ENCODE peak calls at places on chromosomes 11 and 22, in five cellular contexts. One of them, this sample, is unnamed.

GRCh38 chr22:41288245-41288946 is 2.4 kb upstream of the RANGAP1 start:
- DNase-seq in pancreas: peak; percentile 62
- DNase-seq in sigmoid colon: peak; percentile 69
- DNase-seq in fibroblast of pulmonary artery: peak; percentile 71
- DNase-seq in AG04450: peak; percentile 59
- DNase-seq in this sample: peak; percentile 79

GRCh38 chr11:75554258-75555022 is 7.6 kb upstream of the SERPINH1 start:
- DNase-seq in pancreas: peak; percentile 61
- DNase-seq in sigmoid colon: peak; percentile 99
- DNase-seq in fibroblast of pulmonary artery: peak; percentile 100
- DNase-seq in AG04450: peak; percentile 100
- DNase-seq in this sample: no peak

GRCh38 chr22:49668402-49668801 is 159.3 kb downstream of the BRD1 start:
- DNase-seq in pancreas: no peak
- DNase-seq in sigmoid colon: peak; percentile 57
- DNase-seq in fibroblast of pulmonary artery: no peak
- DNase-seq in AG04450: no peak
- DNase-seq in this sample: no peak

GRCh38 chr11:47186076-47186936 is at the start of gene PACSIN3:
- DNase-seq in pancreas: peak; percentile 70
- DNase-seq in sigmoid colon: peak; percentile 82
- DNase-seq in fibroblast of pulmonary artery: peak; percentile 35
- DNase-seq in AG04450: no peak
- DNase-seq in this sample: no peak

GRCh38 chr11:20406484-20406883 is 19.0 kb downstream of the PRMT3 start:
- DNase-seq in pancreas: no peak
- DNase-seq in sigmoid colon: no peak
- DNase-seq in fibroblast of pulmonary artery: no peak
- DNase-seq in AG04450: no peak
- DNase-seq in this sample: no peak

GRCh38 chr22:48098243-48098935 is 1335.9 kb downstream of the TBC1D22A start:
- DNase-seq in pancreas: no peak
- DNase-seq in sigmoid colon: no peak
- DNase-seq in fibroblast of pulmonary artery: no peak
- DNase-seq in AG04450: no peak
- DNase-seq in this sample: no peak

GRCh38 chr11:66448523-66448922 is 9.9 kb upstream of the MRPL11 start:
- DNase-seq in pancreas: no peak
- DNase-seq in sigmoid colon: no peak
- DNase-seq in fibroblast of pulmonary artery: no peak
- DNase-seq in AG04450: no peak
- DNase-seq in this sample: no peak

GRCh38 chr11:106088896-106089295 is 11.4 kb downstream of the AASDHPPT start:
- DNase-seq in pancreas: no peak
- DNase-seq in sigmoid colon: no peak
- DNase-seq in fibroblast of pulmonary artery: no peak
- DNase-seq in AG04450: no peak
- DNase-seq in this sample: no peak

GRCh38 chr11:1303973-1304372 is 5.5 kb downstream of the TOLLIP start:
- DNase-seq in pancreas: peak; percentile 56
- DNase-seq in sigmoid colon: peak; percentile 82
- DNase-seq in fibroblast of pulmonary artery: no peak
- DNase-seq in AG04450: no peak
- DNase-seq in this sample: no peak

GRCh38 chr11:34349882-34350281 is 7.9 kb downstream of the ABTB2 start:
- DNase-seq in pancreas: no peak
- DNase-seq in sigmoid colon: no peak
- DNase-seq in fibroblast of pulmonary artery: no peak
- DNase-seq in AG04450: no peak
- DNase-seq in this sample: no peak

GRCh38 chr11:132114185-132114584 is 743.8 kb downstream of the NTM start:
- DNase-seq in pancreas: peak; percentile 20
- DNase-seq in sigmoid colon: no peak
- DNase-seq in fibroblast of pulmonary artery: peak; percentile 32
- DNase-seq in AG04450: no peak
- DNase-seq in this sample: peak; percentile 4

GRCh38 chr11:476416-476815 is 26.3 kb downstream of the PTDSS2 start:
- DNase-seq in pancreas: no peak
- DNase-seq in sigmoid colon: no peak
- DNase-seq in fibroblast of pulmonary artery: no peak
- DNase-seq in AG04450: no peak
- DNase-seq in this sample: no peak

GRCh38 chr11:114890076-114890475 is 211.7 kb downstream of the NXPE2 start:
- DNase-seq in pancreas: no peak
- DNase-seq in sigmoid colon: no peak
- DNase-seq in fibroblast of pulmonary artery: no peak
- DNase-seq in AG04450: no peak
- DNase-seq in this sample: no peak

GRCh38 chr11:43803766-43804165 is 76.9 kb upstream of the ALKBH3 start:
- DNase-seq in pancreas: no peak
- DNase-seq in sigmoid colon: no peak
- DNase-seq in fibroblast of pulmonary artery: no peak
- DNase-seq in AG04450: no peak
- DNase-seq in this sample: no peak

GRCh38 chr11:38169286-38169685 is 1571.2 kb upstream of the RAG2 start:
- DNase-seq in pancreas: no peak
- DNase-seq in sigmoid colon: no peak
- DNase-seq in fibroblast of pulmonary artery: peak; percentile 84
- DNase-seq in AG04450: no peak
- DNase-seq in this sample: no peak

GRCh38 chr11:58133329-58134076 is 8.2 kb upstream of the OR9I1 start:
- DNase-seq in pancreas: no peak
- DNase-seq in sigmoid colon: no peak
- DNase-seq in fibroblast of pulmonary artery: no peak
- DNase-seq in AG04450: no peak
- DNase-seq in this sample: no peak

GRCh38 chr22:46761539-46762237 is 762 bp upstream of the TBC1D22A start:
- DNase-seq in pancreas: no peak
- DNase-seq in sigmoid colon: no peak
- DNase-seq in fibroblast of pulmonary artery: no peak
- DNase-seq in AG04450: no peak
- DNase-seq in this sample: no peak

GRCh38 chr11:1946812-1947480 is at the start of gene MRPL23:
- DNase-seq in pancreas: no peak
- DNase-seq in sigmoid colon: peak; percentile 27
- DNase-seq in fibroblast of pulmonary artery: no peak
- DNase-seq in AG04450: no peak
- DNase-seq in this sample: no peak

GRCh38 chr22:31075961-31076360 is 5.2 kb upstream of the SMTN start:
- DNase-seq in pancreas: peak; percentile 30
- DNase-seq in sigmoid colon: peak; percentile 93
- DNase-seq in fibroblast of pulmonary artery: peak; percentile 56
- DNase-seq in AG04450: no peak
- DNase-seq in this sample: no peak

GRCh38 chr11:133821776-133822175 is 23.5 kb downstream of the SPATA19 start:
- DNase-seq in pancreas: peak; percentile 57
- DNase-seq in sigmoid colon: no peak
- DNase-seq in fibroblast of pulmonary artery: peak; percentile 17
- DNase-seq in AG04450: no peak
- DNase-seq in this sample: peak; percentile 66

GRCh38 chr11:110759972-110760381 is 47.7 kb upstream of the ARHGAP20 start:
- DNase-seq in pancreas: no peak
- DNase-seq in sigmoid colon: no peak
- DNase-seq in fibroblast of pulmonary artery: peak; percentile 73
- DNase-seq in AG04450: no peak
- DNase-seq in this sample: no peak

GRCh38 chr22:50061141-50061823 is 3.2 kb upstream of the TTLL8 start:
- DNase-seq in pancreas: no peak
- DNase-seq in sigmoid colon: no peak
- DNase-seq in fibroblast of pulmonary artery: no peak
- DNase-seq in AG04450: no peak
- DNase-seq in this sample: no peak

GRCh38 chr11:116217441-116217840 is 555.3 kb downstream of the BUD13 start:
- DNase-seq in pancreas: no peak
- DNase-seq in sigmoid colon: no peak
- DNase-seq in fibroblast of pulmonary artery: no peak
- DNase-seq in AG04450: no peak
- DNase-seq in this sample: no peak

DNA sequence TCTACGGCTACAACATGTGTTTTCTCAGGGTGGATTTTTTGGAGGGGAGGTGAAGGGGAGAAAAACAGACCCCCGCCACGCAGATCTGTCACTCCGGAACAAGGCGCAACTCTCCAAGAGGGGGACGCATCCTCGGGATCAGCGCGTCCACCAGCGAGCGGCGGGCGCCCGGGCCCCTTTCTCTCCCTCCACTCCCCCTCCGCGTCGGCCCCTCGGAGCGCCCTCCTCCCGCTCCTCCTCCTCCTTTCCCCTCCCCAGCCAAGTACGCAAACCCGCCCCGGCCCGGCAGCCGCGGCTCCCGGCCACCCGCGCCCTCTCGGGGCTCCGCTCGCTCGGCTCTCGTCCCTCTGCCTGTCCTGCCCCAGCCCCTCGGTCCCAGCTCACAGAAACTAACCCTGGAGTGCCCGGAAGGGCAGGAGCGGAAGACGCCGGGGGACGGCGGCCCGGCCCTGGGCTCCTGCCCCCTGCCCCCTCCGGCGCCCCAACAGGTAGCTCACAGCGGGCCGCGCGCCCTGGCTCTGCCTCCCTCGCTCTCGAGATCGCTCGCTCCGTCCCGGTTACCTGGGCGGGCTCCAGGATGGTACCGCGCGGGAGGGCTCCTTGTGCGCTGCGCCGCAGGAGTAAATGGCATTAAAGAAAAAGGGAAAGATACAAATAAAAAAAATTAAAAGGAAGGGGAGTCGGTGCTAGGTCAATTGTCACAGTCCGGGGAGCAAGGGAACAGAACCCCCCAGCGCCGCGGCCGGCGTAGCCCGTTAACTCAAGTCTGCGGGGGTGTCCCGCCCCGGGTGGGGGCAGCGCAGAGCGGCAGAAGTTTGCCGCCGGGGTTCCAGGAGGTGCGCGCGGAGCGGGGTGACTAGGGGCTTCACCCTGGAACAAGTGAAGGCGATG is 131.4 kb upstream of the C11orf58 start:
- DNase-seq in pancreas: peak; percentile 56
- DNase-seq in sigmoid colon: peak; percentile 67
- DNase-seq in fibroblast of pulmonary artery: no peak
- DNase-seq in AG04450: no peak
- DNase-seq in this sample: no peak
- H3K4me3 ChIP-seq in pancreas: peak overlapping the region; percentile 67
- H3K4me3 ChIP-seq in sigmoid colon: peak overlapping the region; percentile 52
- H3K4me3 ChIP-seq in fibroblast of pulmonary artery: peak overlapping the region; percentile 62
- H3K4me3 ChIP-seq in AG04450: peak overlapping the region; percentile 65
- H3K4me3 ChIP-seq in this sample: no peak overlapping the region

GRCh38 chr11:7672276-7672959 is 882 bp downstream of the CYB5R2 start:
- DNase-seq in pancreas: no peak
- DNase-seq in sigmoid colon: no peak
- DNase-seq in fibroblast of pulmonary artery: no peak
- DNase-seq in AG04450: no peak
- DNase-seq in this sample: no peak
- H3K4me3 ChIP-seq in pancreas: no peak overlapping the region
- H3K4me3 ChIP-seq in sigmoid colon: no peak overlapping the region
- H3K4me3 ChIP-seq in fibroblast of pulmonary artery: no peak overlapping the region
- H3K4me3 ChIP-seq in AG04450: no peak overlapping the region
- H3K4me3 ChIP-seq in this sample: no peak overlapping the region

DNA sequence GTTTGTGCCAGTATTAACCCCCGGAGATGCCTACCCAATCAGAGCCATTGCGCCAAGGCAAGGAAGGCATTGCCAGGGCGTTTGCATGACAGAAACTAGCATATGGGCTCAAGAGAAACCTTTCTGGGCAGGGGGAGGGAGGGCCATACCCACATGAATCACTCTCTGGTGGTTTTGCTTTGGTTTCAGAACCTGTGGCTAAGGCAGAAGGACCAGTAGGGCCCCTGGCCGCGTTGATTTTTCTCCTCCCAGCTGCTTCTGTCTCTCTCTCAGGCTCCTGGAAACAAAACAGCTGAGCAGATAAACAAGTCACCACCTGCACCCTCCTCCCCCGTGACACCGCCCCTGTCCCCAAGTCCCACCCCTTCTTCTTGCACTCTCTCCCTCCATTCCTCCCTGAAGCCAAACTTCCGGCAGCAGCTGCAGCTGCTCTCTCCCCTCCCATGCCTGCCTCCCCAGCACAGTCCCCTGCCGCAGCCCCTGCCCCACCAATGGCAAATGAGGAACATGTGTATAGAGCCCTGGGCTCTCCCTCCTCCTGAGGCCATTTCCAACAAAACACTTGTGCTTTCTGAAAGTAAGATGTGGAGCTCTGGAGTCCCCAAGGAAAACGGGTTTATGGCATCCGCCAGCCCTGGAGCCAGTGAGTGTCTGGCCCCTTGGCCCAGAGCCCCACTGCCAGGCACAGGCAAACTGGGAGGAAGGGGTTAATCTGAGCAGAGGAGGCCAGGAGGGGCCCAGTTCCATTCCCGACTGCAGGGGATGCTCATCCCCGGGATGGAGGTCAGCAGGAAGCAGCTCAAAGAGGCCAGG is 39.0 kb upstream of the ADA2 start:
- DNase-seq in pancreas: peak; percentile 85
- DNase-seq in sigmoid colon: peak; percentile 83
- DNase-seq in fibroblast of pulmonary artery: peak; percentile 12
- DNase-seq in AG04450: no peak
- DNase-seq in this sample: peak; percentile 7
- H3K4me3 ChIP-seq in pancreas: peak overlapping the region; percentile 34
- H3K4me3 ChIP-seq in sigmoid colon: peak overlapping the region; percentile 20
- H3K4me3 ChIP-seq in fibroblast of pulmonary artery: no peak overlapping the region
- H3K4me3 ChIP-seq in AG04450: no peak overlapping the region
- H3K4me3 ChIP-seq in this sample: no peak overlapping the region

GRCh38 chr22:44023404-44024287 is 456 bp upstream of the PARVB start:
- DNase-seq in pancreas: peak; percentile 27
- DNase-seq in sigmoid colon: no peak
- DNase-seq in fibroblast of pulmonary artery: no peak
- DNase-seq in AG04450: no peak
- DNase-seq in this sample: no peak

GRCh38 chr22:44025171-44026065 is 1.3 kb downstream of the PARVB start:
- DNase-seq in pancreas: no peak
- DNase-seq in sigmoid colon: no peak
- DNase-seq in fibroblast of pulmonary artery: no peak
- DNase-seq in AG04450: no peak
- DNase-seq in this sample: no peak

GRCh38 chr22:44026066-44026629 is 2.0 kb downstream of the PARVB start:
- DNase-seq in pancreas: no peak
- DNase-seq in sigmoid colon: no peak
- DNase-seq in fibroblast of pulmonary artery: no peak
- DNase-seq in AG04450: no peak
- DNase-seq in this sample: no peak

GRCh38 chr22:44026630-44027511 is 2.8 kb downstream of the PARVB start:
- DNase-seq in pancreas: no peak
- DNase-seq in sigmoid colon: peak; percentile 85
- DNase-seq in fibroblast of pulmonary artery: peak; percentile 62
- DNase-seq in AG04450: no peak
- DNase-seq in this sample: no peak

DNA sequence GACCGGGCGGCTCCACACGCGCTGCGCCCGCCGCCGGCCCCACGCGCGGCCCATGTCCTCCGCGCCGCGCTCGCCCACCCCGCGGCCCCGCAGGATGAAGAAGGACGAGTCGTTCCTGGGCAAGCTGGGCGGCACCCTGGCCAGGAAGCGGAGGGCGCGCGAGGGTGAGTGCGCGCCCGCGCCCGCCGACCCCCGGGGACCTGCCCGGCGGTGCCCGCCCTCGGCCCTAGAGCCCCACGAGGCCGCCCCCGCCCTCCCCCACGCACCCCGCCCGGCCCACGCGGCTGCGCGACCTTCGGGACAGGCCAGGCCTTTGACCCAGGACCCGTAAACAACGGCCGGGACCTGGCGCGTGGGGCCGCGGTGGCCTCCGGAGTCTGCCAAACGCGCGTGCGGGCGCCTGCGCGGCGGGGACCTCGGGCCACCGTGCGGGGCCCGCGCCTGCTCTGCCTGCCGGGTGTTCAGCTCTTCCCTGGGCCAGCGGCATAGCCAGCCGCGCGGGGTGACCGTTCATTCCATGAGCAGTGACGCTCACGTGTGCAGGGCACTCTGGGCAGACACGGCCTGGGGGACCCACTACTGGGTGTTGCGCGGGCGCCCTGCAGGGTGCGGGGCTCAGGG is at the start of gene PARVB:
- DNase-seq in pancreas: peak; percentile 18
- DNase-seq in sigmoid colon: no peak
- DNase-seq in fibroblast of pulmonary artery: no peak
- DNase-seq in AG04450: no peak
- DNase-seq in this sample: no peak
- H3K4me3 ChIP-seq in pancreas: peak within 1 kb of the TSS; percentile 55
- H3K4me3 ChIP-seq in sigmoid colon: peak within 1 kb of the TSS; percentile 88
- H3K4me3 ChIP-seq in fibroblast of pulmonary artery: peak within 1 kb of the TSS; percentile 63
- H3K4me3 ChIP-seq in AG04450: peak within 1 kb of the TSS; percentile 70
- H3K4me3 ChIP-seq in this sample: peak within 1 kb of the TSS; percentile 71